ENCODE peak calls at places on chromosomes 6 and 20, in six cellular contexts. R, Z, W, V, B and L are unnamed samples.
A peak's percentile ranks its signal among the peaks of the same experiment; 100 is the strongest.

GRCh38 chr6:14876778-14877613 is 368.9 kb upstream of the JARID2 start:
- ATAC-seq in R (no peak), Z (no peak), W (no peak), V (peak; percentile 71), B (peak; percentile 77), L (peak; percentile 65)

GRCh38 chr6:44230034-44230675 is 6.8 kb downstream of the SLC29A1 start:
- ATAC-seq in R (no peak), Z (no peak), W (no peak), V (no peak), B (no peak), L (no peak)

GRCh38 chr6:170244721-170245201 is 46.1 kb downstream of the DLL1 start:
- ATAC-seq in R (peak; percentile 22), Z (peak; percentile 25), W (no peak), V (no peak), B (no peak), L (no peak)

GRCh38 chr6:28280595-28281287 is 631 bp upstream of the PGBD1 start:
- ATAC-seq in R (no peak), Z (no peak), W (no peak), V (no peak), B (no peak), L (no peak)

GRCh38 chr6:150004101-150004782 is 21.1 kb downstream of the RAET1L start:
- ATAC-seq in R (peak; percentile 2), Z (no peak), W (peak; percentile 23), V (peak; percentile 67), B (no peak), L (no peak)

GRCh38 chr6:52420668-52421358 is 671 bp downstream of the EFHC1 start:
- ATAC-seq in R (peak; percentile 84), Z (peak; percentile 3), W (peak; percentile 65), V (peak; percentile 1), B (peak; percentile 16), L (no peak)

GRCh38 chr6:157966597-157966977 is 15.1 kb upstream of the SYNJ2 start:
- ATAC-seq in R (peak; percentile 54), Z (no peak), W (no peak), V (no peak), B (no peak), L (no peak)

GRCh38 chr20:61105395-61105794 is 146.7 kb upstream of the CDH4 start:
- ATAC-seq in R (no peak), Z (no peak), W (no peak), V (no peak), B (no peak), L (no peak)

GRCh38 chr20:1871807-1872455 is 23.3 kb upstream of the SIRPA start:
- ATAC-seq in R (no peak), Z (no peak), W (no peak), V (peak; percentile 66), B (no peak), L (no peak)

GRCh38 chr6:56714273-56714672 is 71.6 kb upstream of the DST start:
- ATAC-seq in R (peak; percentile 62), Z (no peak), W (peak; percentile 74), V (peak; percentile 80), B (peak; percentile 7), L (no peak)

GRCh38 chr6:96611342-96611964 is 48.5 kb downstream of the FHL5 start:
- ATAC-seq in R (no peak), Z (no peak), W (no peak), V (peak; percentile 86), B (no peak), L (no peak)

GRCh38 chr20:62219101-62219991 is 732 bp downstream of the HRH3 start:
- ATAC-seq in R (peak; percentile 1), Z (peak; percentile 7), W (peak; percentile 1), V (no peak), B (no peak), L (no peak)

GRCh38 chr20:62557999-62558408 is 82.2 kb upstream of the GATA5 start:
- ATAC-seq in R (peak; percentile 20), Z (no peak), W (no peak), V (no peak), B (no peak), L (no peak)

GRCh38 chr20:43846516-43846905 is 68.1 kb upstream of the TOX2 start:
- ATAC-seq in R (no peak), Z (no peak), W (no peak), V (no peak), B (no peak), L (no peak)

GRCh38 chr20:45300961-45301360 is 5.7 kb upstream of the RBPJL start:
- ATAC-seq in R (peak; percentile 98), Z (peak; percentile 99), W (peak; percentile 86), V (peak; percentile 98), B (peak; percentile 22), L (no peak)

GRCh38 chr20:41172296-41173140 is 35.2 kb downstream of the PLCG1 start:
- ATAC-seq in R (peak; percentile 24), Z (peak; percentile 50), W (peak; percentile 22), V (peak; percentile 30), B (peak; percentile 1), L (peak; percentile 43)

GRCh38 chr6:18277181-18278006 is 13.1 kb upstream of the DEK start:
- ATAC-seq in R (peak; percentile 64), Z (peak; percentile 17), W (peak; percentile 68), V (no peak), B (no peak), L (no peak)

GRCh38 chr20:53752971-53753879 is 159.6 kb upstream of the ZNF217 start:
- ATAC-seq in R (no peak), Z (peak; percentile 75), W (peak; percentile 77), V (no peak), B (no peak), L (no peak)

GRCh38 chr6:158698876-158699440 is 49.1 kb downstream of the SYTL3 start:
- ATAC-seq in R (peak; percentile 42), Z (no peak), W (no peak), V (no peak), B (peak; percentile 45), L (no peak)

GRCh38 chr6:43714311-43715055 is 26.9 kb upstream of the MRPS18A start:
- ATAC-seq in R (peak; percentile 71), Z (peak; percentile 73), W (no peak), V (peak; percentile 54), B (peak; percentile 32), L (peak; percentile 55)

GRCh38 chr6:129131282-129131681 is 248.3 kb downstream of the LAMA2 start:
- ATAC-seq in R (no peak), Z (no peak), W (no peak), V (no peak), B (peak; percentile 76), L (peak; percentile 89)
- TF ChIP-seq EP300 in R (no peak), Z (no peak), W (no peak), V (no peak), B (peak; percentile 28), L (no peak)

GRCh38 chr6:4031442-4031841 is 47.5 kb downstream of the FAM217A start:
- ATAC-seq in R (no peak), Z (no peak), W (no peak), V (no peak), B (no peak), L (no peak)
- TF ChIP-seq EP300 in R (no peak), Z (no peak), W (no peak), V (no peak), B (no peak), L (no peak)

DNA sequence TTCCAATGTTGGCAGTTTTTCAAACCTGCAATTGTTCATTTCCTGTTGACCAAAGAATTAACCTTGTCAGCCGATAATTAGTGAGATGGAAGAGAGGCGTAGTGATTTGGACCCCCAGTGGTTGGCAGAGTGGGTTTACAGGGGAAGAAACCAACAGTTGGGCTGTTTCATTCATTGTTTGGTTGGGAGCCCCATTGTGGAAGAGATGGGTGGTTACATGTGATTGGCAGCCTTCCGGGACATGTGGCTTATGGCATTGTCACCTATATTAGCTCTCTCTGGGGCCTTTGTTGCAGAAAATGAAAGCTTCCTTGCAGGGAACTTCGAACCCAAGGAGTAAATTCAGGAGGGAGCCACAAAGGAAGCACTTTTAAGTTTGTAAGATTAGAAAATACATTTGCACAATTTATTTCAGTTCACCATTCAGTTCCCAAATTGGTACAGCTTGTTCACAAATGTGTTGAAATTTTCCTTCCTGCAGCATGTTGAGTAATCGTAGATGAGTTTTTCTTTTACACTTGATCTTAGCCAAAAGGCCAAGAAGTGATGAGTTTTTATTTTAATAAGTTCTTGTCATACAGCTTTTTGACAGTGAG is 50.3 kb upstream of the CDKAL1 start:
- ATAC-seq in R (no peak), Z (no peak), W (no peak), V (no peak), B (peak; percentile 35), L (peak; percentile 39)
- TF ChIP-seq EP300 in R (no peak), Z (no peak), W (no peak), V (no peak), B (no peak), L (no peak)

GRCh38 chr20:33081411-33082154 is 2.1 kb downstream of the BPIFB4 start:
- ATAC-seq in R (no peak), Z (no peak), W (no peak), V (no peak), B (no peak), L (no peak)
- TF ChIP-seq EP300 in R (no peak), Z (no peak), W (no peak), V (no peak), B (no peak), L (no peak)

GRCh38 chr6:108133594-108134179 is 32.1 kb upstream of the NR2E1 start:
- ATAC-seq in R (peak; percentile 98), Z (peak; percentile 92), W (peak; percentile 99), V (peak; percentile 79), B (peak; percentile 90), L (peak; percentile 81)
- TF ChIP-seq EP300 in R (no peak), Z (no peak), W (no peak), V (no peak), B (no peak), L (no peak)

DNA sequence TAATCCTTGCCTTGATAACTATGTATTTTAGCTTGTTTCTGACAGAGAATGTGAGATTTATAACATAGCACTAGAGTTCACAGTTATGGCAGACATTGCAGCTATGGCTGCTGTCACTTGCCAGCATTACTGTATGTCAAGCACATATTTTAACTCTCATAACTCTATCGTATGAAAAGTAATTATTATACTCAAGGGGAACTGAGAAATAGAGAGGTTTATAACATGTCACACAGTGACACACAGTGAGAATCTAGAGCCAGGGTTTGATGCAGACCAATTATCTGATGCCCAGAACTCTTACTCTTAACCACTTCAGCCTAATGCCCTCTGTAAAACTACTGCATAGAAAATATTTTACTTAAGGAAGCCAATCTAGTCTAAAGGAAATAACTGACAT is 1012.4 kb downstream of the GRIK2 start:
- ATAC-seq in R (no peak), Z (no peak), W (no peak), V (peak; percentile 58), B (no peak), L (no peak)
- TF ChIP-seq EP300 in R (no peak), Z (no peak), W (no peak), V (no peak), B (no peak), L (no peak)